ENCODE peak calls at places on chromosomes 3 and 15, in eight cellular contexts. One of them, this sample, is unnamed.

GRCh38 chr3:169363318-169363717 is 300.2 kb downstream of the MECOM start:
- DNase-seq in A549: no peak
- DNase-seq in testis: no peak
- DNase-seq in body of pancreas: no peak
- DNase-seq in ovary: no peak
- DNase-seq in K562: no peak
- DNase-seq in breast epithelium: no peak
- DNase-seq in gastrocnemius medialis: no peak
- DNase-seq in this sample: no peak

GRCh38 chr3:45171283-45171682 is 25.1 kb upstream of the CDCP1 start:
- DNase-seq in gastrocnemius medialis: no peak
- DNase-seq in ovary: no peak
- DNase-seq in body of pancreas: no peak
- DNase-seq in K562: no peak
- DNase-seq in testis: no peak
- DNase-seq in A549: no peak
- DNase-seq in breast epithelium: no peak
- DNase-seq in this sample: no peak

GRCh38 chr3:189270248-189270832 is 98.6 kb downstream of the TPRG1 start:
- DNase-seq in K562: no peak
- DNase-seq in testis: peak; percentile 66
- DNase-seq in gastrocnemius medialis: peak; percentile 70
- DNase-seq in breast epithelium: peak; percentile 72
- DNase-seq in body of pancreas: peak; percentile 75
- DNase-seq in A549: peak; percentile 38
- DNase-seq in ovary: no peak
- DNase-seq in this sample: peak; percentile 41

GRCh38 chr3:85387913-85388510 is 429.2 kb downstream of the CADM2 start:
- DNase-seq in ovary: no peak
- DNase-seq in body of pancreas: no peak
- DNase-seq in testis: no peak
- DNase-seq in K562: no peak
- DNase-seq in A549: no peak
- DNase-seq in gastrocnemius medialis: no peak
- DNase-seq in breast epithelium: no peak
- DNase-seq in this sample: no peak

GRCh38 chr3:65303431-65303830 is 615.6 kb upstream of the ADAMTS9 start:
- DNase-seq in gastrocnemius medialis: no peak
- DNase-seq in body of pancreas: no peak
- DNase-seq in breast epithelium: no peak
- DNase-seq in K562: no peak
- DNase-seq in ovary: no peak
- DNase-seq in testis: no peak
- DNase-seq in A549: no peak
- DNase-seq in this sample: no peak

GRCh38 chr15:92091155-92091734 is 237.7 kb downstream of the SLCO3A1 start:
- DNase-seq in testis: peak; percentile 82
- DNase-seq in gastrocnemius medialis: no peak
- DNase-seq in body of pancreas: peak; percentile 49
- DNase-seq in K562: peak; percentile 63
- DNase-seq in A549: peak; percentile 46
- DNase-seq in ovary: no peak
- DNase-seq in breast epithelium: peak; percentile 57
- DNase-seq in this sample: no peak

GRCh38 chr15:59689626-59690236 is 611 bp upstream of the BNIP2 start:
- DNase-seq in A549: no peak
- DNase-seq in testis: peak; percentile 94
- DNase-seq in body of pancreas: peak; percentile 94
- DNase-seq in K562: no peak
- DNase-seq in gastrocnemius medialis: peak; percentile 86
- DNase-seq in breast epithelium: peak; percentile 88
- DNase-seq in ovary: peak; percentile 84
- DNase-seq in this sample: peak; percentile 88

GRCh38 chr3:159028706-159029105 is 226.9 kb downstream of the MFSD1 start:
- DNase-seq in gastrocnemius medialis: no peak
- DNase-seq in body of pancreas: no peak
- DNase-seq in ovary: no peak
- DNase-seq in A549: no peak
- DNase-seq in breast epithelium: no peak
- DNase-seq in testis: no peak
- DNase-seq in K562: no peak
- DNase-seq in this sample: no peak

GRCh38 chr3:186849392-186849975 is 7.0 kb downstream of the ADIPOQ start:
- DNase-seq in body of pancreas: no peak
- DNase-seq in K562: no peak
- DNase-seq in testis: no peak
- DNase-seq in breast epithelium: no peak
- DNase-seq in A549: peak; percentile 28
- DNase-seq in ovary: no peak
- DNase-seq in gastrocnemius medialis: no peak
- DNase-seq in this sample: no peak

GRCh38 chr15:65303687-65304392 is 637 bp upstream of the RNU5B-1 start:
- DNase-seq in body of pancreas: peak; percentile 75
- DNase-seq in breast epithelium: peak; percentile 70
- DNase-seq in testis: peak; percentile 61
- DNase-seq in K562: no peak
- DNase-seq in ovary: peak; percentile 55
- DNase-seq in A549: no peak
- DNase-seq in gastrocnemius medialis: peak; percentile 55
- DNase-seq in this sample: peak; percentile 49

GRCh38 chr3:45992820-45993219 is 2.8 kb downstream of the FYCO1 start:
- DNase-seq in K562: no peak
- DNase-seq in A549: no peak
- DNase-seq in ovary: no peak
- DNase-seq in body of pancreas: no peak
- DNase-seq in testis: no peak
- DNase-seq in gastrocnemius medialis: no peak
- DNase-seq in breast epithelium: no peak
- DNase-seq in this sample: no peak

DNA sequence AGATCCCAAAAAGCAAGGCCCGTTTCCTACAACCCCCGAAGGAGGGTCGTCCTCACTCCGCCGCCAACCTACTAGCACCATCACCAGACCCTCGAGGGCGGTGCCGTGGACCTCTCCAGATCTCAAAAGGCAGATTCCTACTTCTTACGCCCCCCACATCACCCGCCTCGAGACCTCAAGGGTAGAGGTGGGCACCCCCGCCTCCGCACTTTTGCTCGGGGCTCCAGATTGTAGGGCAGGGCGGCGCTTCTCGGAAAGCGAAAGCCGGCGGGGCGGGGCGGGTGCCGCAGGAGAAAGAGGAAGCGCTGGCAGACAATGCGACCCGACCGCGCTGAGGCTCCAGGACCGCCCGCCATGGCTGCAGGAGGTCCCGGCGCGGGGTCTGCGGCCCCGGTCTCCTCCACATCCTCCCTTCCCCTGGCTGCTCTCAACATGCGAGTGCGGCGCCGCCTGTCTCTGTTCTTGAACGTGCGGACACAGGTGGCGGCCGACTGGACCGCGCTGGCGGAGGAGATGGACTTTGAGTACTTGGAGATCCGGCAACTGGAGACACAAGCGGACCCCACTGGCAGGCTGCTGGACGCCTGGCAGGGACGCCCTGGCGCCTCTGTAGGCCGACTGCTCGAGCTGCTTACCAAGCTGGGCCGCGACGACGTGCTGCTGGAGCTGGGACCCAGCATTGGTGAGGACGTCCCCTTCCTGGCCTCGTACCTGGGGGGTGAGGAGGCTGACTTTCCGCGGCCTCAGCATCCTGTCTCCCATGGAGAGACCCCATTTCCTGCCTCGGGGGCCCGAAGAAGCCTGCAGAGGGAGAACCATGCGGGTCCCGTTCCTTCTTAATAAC is at the start of gene MYD88:
- DNase-seq in body of pancreas: peak; percentile 82
- DNase-seq in gastrocnemius medialis: peak; percentile 67
- DNase-seq in K562: peak; percentile 73
- DNase-seq in ovary: peak; percentile 79
- DNase-seq in A549: peak; percentile 55
- DNase-seq in testis: peak; percentile 84
- DNase-seq in breast epithelium: peak; percentile 74
- DNase-seq in this sample: peak; percentile 73
- TF ChIP-seq POLR2A in body of pancreas: peak; percentile 50
- TF ChIP-seq POLR2A in gastrocnemius medialis: peak; percentile 30
- TF ChIP-seq POLR2A in K562: peak; percentile 87
- TF ChIP-seq POLR2A in ovary: peak; percentile 43
- TF ChIP-seq POLR2A in A549: peak; percentile 70
- TF ChIP-seq POLR2A in testis: no peak
- TF ChIP-seq POLR2A in breast epithelium: no peak
- TF ChIP-seq POLR2A in this sample: no peak

DNA sequence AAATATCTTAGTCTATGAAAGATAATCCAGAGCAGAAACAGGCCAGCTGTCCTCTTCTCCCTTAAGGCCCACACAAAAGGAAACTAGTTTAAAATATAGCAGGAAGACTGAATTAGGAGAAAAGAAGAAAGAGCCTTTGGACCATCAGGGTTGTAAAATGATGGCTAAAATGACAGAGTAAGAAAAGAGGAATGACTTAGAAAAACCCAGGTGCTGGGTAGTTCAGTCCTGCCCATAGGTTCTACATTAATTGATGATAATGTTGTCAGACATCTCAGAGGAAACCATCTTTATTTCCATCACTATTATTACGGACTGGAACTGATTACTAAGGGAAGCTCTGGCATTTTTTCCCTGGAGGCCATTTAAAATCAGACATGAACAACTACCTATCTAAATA is 142.8 kb upstream of the STT3B start:
- DNase-seq in ovary: no peak
- DNase-seq in body of pancreas: no peak
- DNase-seq in gastrocnemius medialis: no peak
- DNase-seq in A549: no peak
- DNase-seq in testis: no peak
- DNase-seq in breast epithelium: no peak
- DNase-seq in K562: no peak
- DNase-seq in this sample: no peak
- TF ChIP-seq CTCF in ovary: no peak
- TF ChIP-seq CTCF in body of pancreas: no peak
- TF ChIP-seq CTCF in gastrocnemius medialis: no peak
- TF ChIP-seq CTCF in A549: no peak
- TF ChIP-seq CTCF in testis: no peak
- TF ChIP-seq CTCF in breast epithelium: no peak
- TF ChIP-seq CTCF in K562: no peak
- TF ChIP-seq CTCF in this sample: no peak

GRCh38 chr3:195139091-195139875 is 131.7 kb downstream of the XXYLT1 start:
- DNase-seq in K562: no peak
- DNase-seq in testis: no peak
- DNase-seq in A549: no peak
- DNase-seq in body of pancreas: no peak
- DNase-seq in breast epithelium: no peak
- DNase-seq in gastrocnemius medialis: no peak
- DNase-seq in ovary: no peak
- DNase-seq in this sample: no peak
- H3K4me3 ChIP-seq in K562: no peak overlapping the region
- H3K4me3 ChIP-seq in testis: no peak overlapping the region
- H3K4me3 ChIP-seq in A549: no peak overlapping the region
- H3K4me3 ChIP-seq in body of pancreas: no peak overlapping the region
- H3K4me3 ChIP-seq in breast epithelium: no peak overlapping the region
- H3K4me3 ChIP-seq in gastrocnemius medialis: no peak overlapping the region
- H3K4me3 ChIP-seq in ovary: no peak overlapping the region
- H3K4me3 ChIP-seq in this sample: no peak overlapping the region

DNA sequence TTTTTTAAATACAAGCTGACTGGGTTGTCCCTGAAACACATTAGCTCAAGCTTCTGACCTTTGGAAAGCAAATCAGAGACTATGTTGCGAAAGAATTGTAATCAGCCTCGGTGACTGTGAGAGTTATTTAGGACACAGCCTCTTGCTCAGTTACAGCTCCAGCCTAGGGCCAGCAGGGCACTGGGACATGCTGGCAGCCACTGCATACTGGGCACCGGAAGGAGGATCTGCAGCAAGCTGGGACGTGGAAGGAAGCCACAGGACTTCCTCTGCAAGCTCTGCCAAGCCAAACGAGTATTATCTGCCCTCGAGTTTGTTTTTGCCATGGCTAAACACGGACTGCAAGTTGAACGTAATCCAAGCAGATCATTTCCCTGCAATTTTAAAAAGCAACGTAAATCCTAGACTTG is 24.4 kb upstream of the COPG1 start:
- DNase-seq in K562: no peak
- DNase-seq in breast epithelium: peak; percentile 76
- DNase-seq in ovary: peak; percentile 66
- DNase-seq in gastrocnemius medialis: peak; percentile 99
- DNase-seq in A549: peak; percentile 80
- DNase-seq in body of pancreas: peak; percentile 94
- DNase-seq in testis: peak; percentile 91
- DNase-seq in this sample: peak; percentile 91
- TF ChIP-seq POLR2A in K562: no peak
- TF ChIP-seq POLR2A in breast epithelium: no peak
- TF ChIP-seq POLR2A in ovary: no peak
- TF ChIP-seq POLR2A in gastrocnemius medialis: peak; percentile 35
- TF ChIP-seq POLR2A in A549: peak; percentile 43
- TF ChIP-seq POLR2A in body of pancreas: no peak
- TF ChIP-seq POLR2A in testis: no peak
- TF ChIP-seq POLR2A in this sample: no peak

GRCh38 chr3:73432723-73433032 is 192.1 kb downstream of the PDZRN3 start:
- DNase-seq in gastrocnemius medialis: no peak
- DNase-seq in ovary: no peak
- DNase-seq in testis: no peak
- DNase-seq in K562: no peak
- DNase-seq in breast epithelium: no peak
- DNase-seq in A549: no peak
- DNase-seq in body of pancreas: no peak
- DNase-seq in this sample: no peak
- TF ChIP-seq CTCF in gastrocnemius medialis: no peak
- TF ChIP-seq CTCF in ovary: no peak
- TF ChIP-seq CTCF in testis: no peak
- TF ChIP-seq CTCF in K562: no peak
- TF ChIP-seq CTCF in breast epithelium: no peak
- TF ChIP-seq CTCF in A549: no peak
- TF ChIP-seq CTCF in body of pancreas: no peak
- TF ChIP-seq CTCF in this sample: no peak

GRCh38 chr3:165746874-165747273 is 90.3 kb downstream of the BCHE start:
- DNase-seq in ovary: no peak
- DNase-seq in K562: no peak
- DNase-seq in breast epithelium: no peak
- DNase-seq in A549: no peak
- DNase-seq in gastrocnemius medialis: no peak
- DNase-seq in body of pancreas: no peak
- DNase-seq in testis: no peak
- DNase-seq in this sample: no peak

GRCh38 chr3:165748094-165748493 is 89.1 kb downstream of the BCHE start:
- DNase-seq in body of pancreas: no peak
- DNase-seq in ovary: no peak
- DNase-seq in breast epithelium: no peak
- DNase-seq in testis: no peak
- DNase-seq in A549: no peak
- DNase-seq in K562: no peak
- DNase-seq in gastrocnemius medialis: no peak
- DNase-seq in this sample: no peak

GRCh38 chr3:165744025-165744424 is 93.2 kb downstream of the BCHE start:
- DNase-seq in K562: no peak
- DNase-seq in gastrocnemius medialis: no peak
- DNase-seq in A549: no peak
- DNase-seq in breast epithelium: no peak
- DNase-seq in ovary: no peak
- DNase-seq in testis: no peak
- DNase-seq in body of pancreas: no peak
- DNase-seq in this sample: no peak

DNA sequence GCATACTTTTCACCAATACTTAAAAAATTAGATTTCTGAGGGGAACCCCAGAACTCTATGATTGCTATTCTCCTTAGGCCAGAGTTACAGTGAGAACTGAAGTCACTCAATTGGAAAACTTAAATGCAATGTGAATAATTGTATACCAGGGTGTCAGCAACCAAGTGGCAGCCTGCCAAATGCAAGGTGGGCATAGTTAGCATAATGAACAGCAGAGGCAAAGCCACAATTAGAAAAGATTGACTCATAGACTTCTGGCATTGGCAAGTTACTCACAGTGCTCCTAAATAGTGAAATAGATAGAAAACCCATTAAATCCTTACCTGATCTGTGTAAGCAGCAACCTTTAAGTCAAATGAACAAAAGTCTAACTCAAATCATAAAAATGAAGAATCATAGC is 94.9 kb downstream of the BCHE start:
- DNase-seq in gastrocnemius medialis: no peak
- DNase-seq in A549: no peak
- DNase-seq in ovary: no peak
- DNase-seq in testis: no peak
- DNase-seq in breast epithelium: no peak
- DNase-seq in K562: no peak
- DNase-seq in body of pancreas: no peak
- DNase-seq in this sample: no peak
- H3K4me3 ChIP-seq in gastrocnemius medialis: no peak overlapping the region
- H3K4me3 ChIP-seq in A549: no peak overlapping the region
- H3K4me3 ChIP-seq in ovary: no peak overlapping the region
- H3K4me3 ChIP-seq in testis: no peak overlapping the region
- H3K4me3 ChIP-seq in breast epithelium: no peak overlapping the region
- H3K4me3 ChIP-seq in K562: no peak overlapping the region
- H3K4me3 ChIP-seq in body of pancreas: no peak overlapping the region
- H3K4me3 ChIP-seq in this sample: no peak overlapping the region